ENCODE peak calls at places on chromosomes 5 and 9, in eight cellular contexts. One of them, this sample, is unnamed. For H3K4me1, the result is how much of the 10 kb centered on the place peaks cover.

GRCh38 chr5:74953961-74954720 is 88.0 kb upstream of the FAM169A start:
- DNase-seq in spleen: no peak
- DNase-seq in GM23248: peak
- DNase-seq in aorta: no peak
- DNase-seq in ascending aorta: no peak
- DNase-seq in thyroid gland: no peak
- DNase-seq in fibroblast of lung: peak
- DNase-seq in OCI-LY7: no peak
- DNase-seq in this sample: no peak

GRCh38 chr9:77966718-77967117 is 64.9 kb downstream of the GNAQ start:
- DNase-seq in spleen: no peak
- DNase-seq in GM23248: no peak
- DNase-seq in aorta: no peak
- DNase-seq in ascending aorta: no peak
- DNase-seq in thyroid gland: no peak
- DNase-seq in fibroblast of lung: no peak
- DNase-seq in OCI-LY7: no peak
- DNase-seq in this sample: no peak

GRCh38 chr5:139847091-139847490 is 51.5 kb downstream of the PSD2 start:
- DNase-seq in spleen: peak
- DNase-seq in GM23248: no peak
- DNase-seq in aorta: peak
- DNase-seq in ascending aorta: no peak
- DNase-seq in thyroid gland: no peak
- DNase-seq in fibroblast of lung: no peak
- DNase-seq in OCI-LY7: no peak
- DNase-seq in this sample: no peak

GRCh38 chr9:77063645-77064285 is 44.3 kb downstream of the FOXB2 start:
- DNase-seq in spleen: no peak
- DNase-seq in GM23248: peak
- DNase-seq in aorta: no peak
- DNase-seq in ascending aorta: no peak
- DNase-seq in thyroid gland: no peak
- DNase-seq in fibroblast of lung: no peak
- DNase-seq in OCI-LY7: no peak
- DNase-seq in this sample: no peak

GRCh38 chr5:126492939-126493338 is 69.7 kb downstream of the GRAMD2B start:
- DNase-seq in spleen: no peak
- DNase-seq in GM23248: no peak
- DNase-seq in aorta: no peak
- DNase-seq in ascending aorta: no peak
- DNase-seq in thyroid gland: no peak
- DNase-seq in fibroblast of lung: peak
- DNase-seq in OCI-LY7: no peak
- DNase-seq in this sample: no peak

GRCh38 chr5:7367780-7368179 is 28.2 kb upstream of the ADCY2 start:
- DNase-seq in spleen: no peak
- DNase-seq in GM23248: no peak
- DNase-seq in aorta: no peak
- DNase-seq in ascending aorta: no peak
- DNase-seq in thyroid gland: no peak
- DNase-seq in fibroblast of lung: no peak
- DNase-seq in OCI-LY7: no peak
- DNase-seq in this sample: no peak

GRCh38 chr5:57407391-57407790 is 75.2 kb downstream of the ACTBL2 start:
- DNase-seq in spleen: no peak
- DNase-seq in GM23248: no peak
- DNase-seq in aorta: no peak
- DNase-seq in ascending aorta: no peak
- DNase-seq in thyroid gland: no peak
- DNase-seq in fibroblast of lung: no peak
- DNase-seq in OCI-LY7: no peak
- DNase-seq in this sample: no peak

GRCh38 chr5:59361454-59361853 is 532.1 kb downstream of the PDE4D start:
- DNase-seq in spleen: no peak
- DNase-seq in GM23248: no peak
- DNase-seq in aorta: no peak
- DNase-seq in ascending aorta: no peak
- DNase-seq in thyroid gland: no peak
- DNase-seq in fibroblast of lung: no peak
- DNase-seq in OCI-LY7: no peak
- DNase-seq in this sample: no peak

GRCh38 chr9:113274474-113275146 is 762 bp downstream of the CDC26 start:
- DNase-seq in spleen: no peak
- DNase-seq in GM23248: peak
- DNase-seq in aorta: no peak
- DNase-seq in ascending aorta: no peak
- DNase-seq in thyroid gland: no peak
- DNase-seq in fibroblast of lung: peak
- DNase-seq in OCI-LY7: peak
- DNase-seq in this sample: peak

GRCh38 chr5:135392256-135392655 is 6.8 kb downstream of the MACROH2A1 start:
- DNase-seq in spleen: no peak
- DNase-seq in GM23248: peak
- DNase-seq in aorta: no peak
- DNase-seq in ascending aorta: no peak
- DNase-seq in thyroid gland: no peak
- DNase-seq in fibroblast of lung: peak
- DNase-seq in OCI-LY7: no peak
- DNase-seq in this sample: no peak
- H3K4me1 ChIP-seq in spleen: half or more
- H3K4me1 ChIP-seq in GM23248: half or more
- H3K4me1 ChIP-seq in aorta: under half
- H3K4me1 ChIP-seq in ascending aorta: under half
- H3K4me1 ChIP-seq in thyroid gland: under half
- H3K4me1 ChIP-seq in fibroblast of lung: under half
- H3K4me1 ChIP-seq in OCI-LY7: under half
- H3K4me1 ChIP-seq in this sample: half or more

GRCh38 chr9:136565722-136566552 is 20.1 kb upstream of the NOTCH1 start:
- DNase-seq in spleen: no peak
- DNase-seq in GM23248: no peak
- DNase-seq in aorta: no peak
- DNase-seq in ascending aorta: no peak
- DNase-seq in thyroid gland: no peak
- DNase-seq in fibroblast of lung: no peak
- DNase-seq in OCI-LY7: no peak
- DNase-seq in this sample: no peak
- H3K4me1 ChIP-seq in spleen: under half
- H3K4me1 ChIP-seq in GM23248: under half
- H3K4me1 ChIP-seq in aorta: under half
- H3K4me1 ChIP-seq in ascending aorta: under half
- H3K4me1 ChIP-seq in thyroid gland: half or more
- H3K4me1 ChIP-seq in fibroblast of lung: under half
- H3K4me1 ChIP-seq in OCI-LY7: under half
- H3K4me1 ChIP-seq in this sample: under half

DNA sequence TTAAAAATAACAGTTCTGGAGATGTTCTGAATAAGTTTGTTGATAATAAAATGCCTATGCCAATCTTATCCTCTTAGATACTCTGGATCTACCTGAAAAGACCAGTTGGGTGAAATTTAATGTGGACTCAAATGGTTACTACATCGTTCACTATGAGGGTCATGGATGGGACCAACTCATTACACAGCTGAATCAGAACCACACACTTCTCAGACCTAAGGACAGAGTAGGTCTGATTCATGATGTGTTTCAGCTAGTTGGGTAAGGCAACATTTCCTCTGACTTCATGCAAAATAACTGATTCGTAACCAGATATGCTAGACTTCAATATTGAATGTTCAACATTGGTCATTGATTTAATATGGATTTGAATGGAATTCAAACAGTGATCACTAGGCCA is 27.0 kb downstream of the ERAP2 start:
- DNase-seq in spleen: no peak
- DNase-seq in GM23248: peak
- DNase-seq in aorta: no peak
- DNase-seq in ascending aorta: no peak
- DNase-seq in thyroid gland: no peak
- DNase-seq in fibroblast of lung: no peak
- DNase-seq in OCI-LY7: no peak
- DNase-seq in this sample: no peak
- H3K4me1 ChIP-seq in spleen: under half
- H3K4me1 ChIP-seq in GM23248: under half
- H3K4me1 ChIP-seq in aorta: under half
- H3K4me1 ChIP-seq in ascending aorta: under half
- H3K4me1 ChIP-seq in thyroid gland: under half
- H3K4me1 ChIP-seq in fibroblast of lung: under half
- H3K4me1 ChIP-seq in OCI-LY7: under half
- H3K4me1 ChIP-seq in this sample: under half

DNA sequence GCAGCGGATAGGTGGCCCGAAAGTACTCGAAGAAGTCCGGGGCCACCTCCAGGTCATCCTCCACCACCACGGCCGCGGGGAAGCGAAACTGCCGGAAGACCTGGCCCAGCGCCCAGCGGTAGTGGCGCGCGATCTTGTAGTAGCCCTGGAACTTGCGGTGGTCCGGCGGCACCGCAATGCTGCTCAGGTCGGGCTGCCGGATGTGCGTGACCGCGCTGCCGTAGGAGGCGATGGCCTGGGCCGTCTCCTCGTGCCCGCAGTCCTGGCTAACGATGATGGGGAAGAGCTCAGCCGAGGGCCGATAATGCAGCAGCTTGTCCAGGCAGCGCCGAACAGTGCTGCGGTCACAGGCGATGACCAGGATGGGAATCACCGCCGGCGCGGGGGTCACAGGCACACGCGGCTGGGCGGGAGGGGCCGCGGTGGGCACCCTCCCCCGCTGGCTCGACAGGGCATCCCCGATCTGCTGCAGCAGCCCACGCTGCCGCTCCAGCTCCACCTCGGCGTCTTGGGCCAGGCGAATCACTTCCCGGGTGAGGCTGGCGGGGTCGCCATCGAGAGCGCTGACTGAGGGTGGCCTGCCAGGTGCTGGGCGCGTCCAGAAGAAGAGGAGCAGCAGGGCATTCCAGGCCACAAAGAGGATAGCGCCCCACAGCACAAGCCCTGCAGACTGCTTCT is 10.2 kb downstream of the MGAT1 start:
- DNase-seq in spleen: peak
- DNase-seq in GM23248: no peak
- DNase-seq in aorta: no peak
- DNase-seq in ascending aorta: peak
- DNase-seq in thyroid gland: no peak
- DNase-seq in fibroblast of lung: no peak
- DNase-seq in OCI-LY7: no peak
- DNase-seq in this sample: no peak
- H3K4me1 ChIP-seq in spleen: half or more
- H3K4me1 ChIP-seq in GM23248: under half
- H3K4me1 ChIP-seq in aorta: under half
- H3K4me1 ChIP-seq in ascending aorta: under half
- H3K4me1 ChIP-seq in thyroid gland: under half
- H3K4me1 ChIP-seq in fibroblast of lung: under half
- H3K4me1 ChIP-seq in OCI-LY7: under half
- H3K4me1 ChIP-seq in this sample: under half

DNA sequence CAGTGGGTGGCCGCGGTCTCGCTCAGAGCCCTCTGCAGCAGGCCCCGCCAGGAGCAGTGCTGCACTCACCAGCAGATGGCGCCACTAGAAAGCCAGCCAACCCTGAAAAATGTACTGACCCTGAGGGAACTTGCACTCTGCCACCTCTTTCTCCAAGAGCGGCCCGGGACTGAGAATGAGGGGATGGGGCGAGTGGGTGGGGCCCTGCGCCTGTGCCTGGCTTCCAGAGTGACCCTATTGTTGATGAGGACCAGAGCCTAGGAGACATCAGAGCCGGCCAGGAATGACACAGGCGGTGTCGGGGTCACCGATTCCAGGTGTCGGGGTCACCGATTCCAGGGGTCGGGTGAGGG is 2.9 kb upstream of the IL17B start:
- DNase-seq in spleen: peak
- DNase-seq in GM23248: peak
- DNase-seq in aorta: peak
- DNase-seq in ascending aorta: peak
- DNase-seq in thyroid gland: peak
- DNase-seq in fibroblast of lung: peak
- DNase-seq in OCI-LY7: peak
- DNase-seq in this sample: peak
- H3K4me1 ChIP-seq in spleen: under half
- H3K4me1 ChIP-seq in GM23248: under half
- H3K4me1 ChIP-seq in aorta: under half
- H3K4me1 ChIP-seq in ascending aorta: half or more
- H3K4me1 ChIP-seq in thyroid gland: under half
- H3K4me1 ChIP-seq in fibroblast of lung: under half
- H3K4me1 ChIP-seq in OCI-LY7: under half
- H3K4me1 ChIP-seq in this sample: under half